ENCODE peak calls at places on chromosomes 7 and 10, in eight cellular contexts. S is uterus, J is left ventricle myocardium inferior, T is cardiac muscle cell, Z is IMR-90, B is spleen, O is HCT116, D is ascending aorta. X is an unnamed sample. For H3K9me3, the result is how much of the 10 kb centered on the place peaks cover.

GRCh38 chr10:24938076-24938475 is 14.3 kb downstream of the PRTFDC1 start:
- DNase-seq in S (no peak), J (no peak), T (no peak), Z (no peak), B (no peak), O (no peak), D (no peak), X (no peak)

GRCh38 chr7:8249121-8249520 is 12.8 kb downstream of the ICA1 start:
- DNase-seq in S (no peak), J (no peak), T (no peak), Z (no peak), B (no peak), O (no peak), D (no peak), X (no peak)

GRCh38 chr10:78964952-78965633 is 103.7 kb upstream of the ZMIZ1 start:
- DNase-seq in S (no peak), J (peak), T (peak), Z (peak), B (no peak), O (peak), D (no peak), X (no peak)

GRCh38 chr7:106959753-106960152 is 84.8 kb upstream of the PRKAR2B start:
- DNase-seq in S (no peak), J (no peak), T (peak), Z (no peak), B (no peak), O (no peak), D (no peak), X (no peak)

GRCh38 chr7:69898189-69898588 is 299.9 kb downstream of the AUTS2 start:
- DNase-seq in S (no peak), J (no peak), T (no peak), Z (no peak), B (no peak), O (no peak), D (no peak), X (no peak)

GRCh38 chr7:151884276-151885201 is 7.6 kb upstream of the PRKAG2 start:
- DNase-seq in S (no peak), J (no peak), T (no peak), Z (no peak), B (no peak), O (no peak), D (no peak), X (no peak)

GRCh38 chr10:17742918-17743317 is 9.1 kb upstream of the TMEM236 start:
- DNase-seq in S (peak), J (peak), T (peak), Z (peak), B (no peak), O (peak), D (peak), X (peak)

GRCh38 chr10:69647819-69648218 is 17.8 kb downstream of the FAM241B start:
- DNase-seq in S (no peak), J (no peak), T (no peak), Z (no peak), B (peak), O (no peak), D (no peak), X (no peak)

GRCh38 chr7:28672397-28672797 is 260.1 kb downstream of the CREB5 start:
- DNase-seq in S (no peak), J (no peak), T (no peak), Z (no peak), B (no peak), O (no peak), D (no peak), X (no peak)

GRCh38 chr7:135335628-135336139 is 102.0 kb downstream of the STRA8 start:
- DNase-seq in S (peak), J (peak), T (peak), Z (peak), B (no peak), O (peak), D (no peak), X (peak)

GRCh38 chr10:102540023-102540422 is 36.3 kb downstream of the SUFU start:
- DNase-seq in S (no peak), J (no peak), T (no peak), Z (peak), B (no peak), O (peak), D (no peak), X (no peak)

GRCh38 chr7:27141591-27142561 is 1.6 kb downstream of the HOXA5 start:
- DNase-seq in S (no peak), J (no peak), T (no peak), Z (no peak), B (peak), O (no peak), D (peak), X (no peak)

GRCh38 chr10:124002391-124003069 is 90.9 kb downstream of the CHST15 start:
- DNase-seq in S (no peak), J (no peak), T (no peak), Z (no peak), B (peak), O (no peak), D (peak), X (no peak)

GRCh38 chr7:24609059-24609458 is 35.8 kb downstream of the PALS2 start:
- DNase-seq in S (no peak), J (no peak), T (no peak), Z (no peak), B (no peak), O (no peak), D (no peak), X (no peak)

GRCh38 chr7:89238156-89238555 is 442.6 kb upstream of the TEX47 start:
- DNase-seq in S (no peak), J (no peak), T (no peak), Z (peak), B (no peak), O (no peak), D (no peak), X (no peak)

GRCh38 chr10:30028452-30029045 is 30.8 kb downstream of the JCAD start:
- DNase-seq in S (no peak), J (no peak), T (no peak), Z (no peak), B (no peak), O (no peak), D (no peak), X (no peak)

GRCh38 chr10:106076496-106076895 is 1088.0 kb downstream of the SORCS1 start:
- DNase-seq in S (no peak), J (no peak), T (no peak), Z (no peak), B (no peak), O (no peak), D (no peak), X (no peak)

GRCh38 chr10:62308101-62308500 is 39.5 kb upstream of the RTKN2 start:
- DNase-seq in S (no peak), J (no peak), T (no peak), Z (peak), B (no peak), O (no peak), D (no peak), X (no peak)

GRCh38 chr10:123147635-123148413 is at the start of gene HMX2:
- DNase-seq in S (no peak), J (no peak), T (peak), Z (no peak), B (peak), O (no peak), D (no peak), X (no peak)

GRCh38 chr7:32914186-32914585 is 22.6 kb upstream of the KBTBD2 start:
- DNase-seq in S (no peak), J (no peak), T (no peak), Z (no peak), B (no peak), O (no peak), D (no peak), X (no peak)

GRCh38 chr10:126160971-126161630 is 227.2 kb downstream of the ADAM12 start:
- DNase-seq in S (no peak), J (no peak), T (no peak), Z (peak), B (no peak), O (peak), D (no peak), X (no peak)

GRCh38 chr10:70514591-70514990 is 36.0 kb downstream of the PALD1 start:
- DNase-seq in S (no peak), J (no peak), T (no peak), Z (no peak), B (no peak), O (no peak), D (no peak), X (no peak)

GRCh38 chr7:55969391-55969790 is 5.0 kb downstream of the NIPSNAP2 start:
- DNase-seq in S (no peak), J (no peak), T (no peak), Z (no peak), B (no peak), O (no peak), D (no peak), X (no peak)

GRCh38 chr7:75642810-75643486 is 95.8 kb downstream of the HIP1 start:
- DNase-seq in S (no peak), J (no peak), T (peak), Z (peak), B (no peak), O (peak), D (peak), X (no peak)

GRCh38 chr10:52774600-52775106 is 2.1 kb upstream of the MBL2 start:
- DNase-seq in S (no peak), J (no peak), T (no peak), Z (no peak), B (no peak), O (no peak), D (no peak), X (no peak)

GRCh38 chr10:29804025-29804852 is 169.5 kb upstream of the SVIL start:
- DNase-seq in S (peak), J (no peak), T (no peak), Z (peak), B (no peak), O (peak), D (peak), X (peak)

GRCh38 chr10:117541909-117542705 is 439 bp upstream of the EMX2 start:
- DNase-seq in S (peak), J (no peak), T (peak), Z (peak), B (no peak), O (no peak), D (no peak), X (no peak)

GRCh38 chr7:2920956-2921708 is 77.0 kb upstream of the GNA12 start:
- DNase-seq in S (no peak), J (no peak), T (peak), Z (no peak), B (no peak), O (no peak), D (no peak), X (no peak)

GRCh38 chr7:134690016-134690415 is 43.4 kb downstream of the BPGM start:
- DNase-seq in S (no peak), J (no peak), T (peak), Z (peak), B (no peak), O (no peak), D (no peak), X (no peak)

GRCh38 chr7:157009170-157009777 is 1.2 kb downstream of the MNX1 start:
- DNase-seq in S (no peak), J (no peak), T (no peak), Z (no peak), B (peak), O (no peak), D (no peak), X (no peak)

GRCh38 chr7:37921340-37921805 is 933 bp downstream of the EPDR1 start:
- DNase-seq in S (peak), J (peak), T (peak), Z (no peak), B (no peak), O (no peak), D (no peak), X (no peak)

GRCh38 chr10:20232079-20232478 is 415.8 kb downstream of the PLXDC2 start:
- DNase-seq in S (no peak), J (no peak), T (no peak), Z (no peak), B (no peak), O (no peak), D (no peak), X (no peak)

GRCh38 chr10:46080886-46081285 is 34.8 kb upstream of the MSMB start:
- DNase-seq in S (no peak), J (no peak), T (no peak), Z (no peak), B (no peak), O (no peak), D (no peak), X (no peak)

GRCh38 chr7:132577206-132578049 is 1.2 kb upstream of the PLXNA4 start:
- DNase-seq in S (peak), J (peak), T (peak), Z (peak), B (no peak), O (no peak), D (peak), X (peak)

GRCh38 chr7:22386865-22387264 is 29.9 kb upstream of the RAPGEF5 start:
- DNase-seq in S (no peak), J (no peak), T (no peak), Z (no peak), B (no peak), O (no peak), D (no peak), X (no peak)

GRCh38 chr7:23247602-23248335 is 1.2 kb downstream of the GPNMB start:
- DNase-seq in S (peak), J (peak), T (no peak), Z (no peak), B (peak), O (no peak), D (peak), X (peak)

GRCh38 chr10:114181971-114182370 is 2.8 kb downstream of the TDRD1 start:
- DNase-seq in S (peak), J (peak), T (no peak), Z (no peak), B (no peak), O (no peak), D (no peak), X (peak)

GRCh38 chr10:132697568-132698200 is 88.3 kb downstream of the NKX6-2 start:
- DNase-seq in S (no peak), J (peak), T (no peak), Z (peak), B (peak), O (no peak), D (peak), X (no peak)

GRCh38 chr7:42981595-42981994 is 49.4 kb downstream of the MRPL32 start:
- DNase-seq in S (no peak), J (no peak), T (no peak), Z (no peak), B (no peak), O (no peak), D (no peak), X (no peak)

GRCh38 chr10:60644436-60645130 is 133.7 kb upstream of the CDK1 start:
- DNase-seq in S (no peak), J (no peak), T (no peak), Z (no peak), B (no peak), O (no peak), D (no peak), X (no peak)

GRCh38 chr10:110684800-110685446 is 40.8 kb downstream of the RBM20 start:
- DNase-seq in S (no peak), J (no peak), T (peak), Z (peak), B (no peak), O (no peak), D (no peak), X (peak)

GRCh38 chr10:110682348-110682747 is 38.2 kb downstream of the RBM20 start:
- DNase-seq in S (no peak), J (no peak), T (no peak), Z (no peak), B (no peak), O (no peak), D (no peak), X (no peak)

GRCh38 chr10:110680473-110681020 is 36.4 kb downstream of the RBM20 start:
- DNase-seq in S (no peak), J (no peak), T (no peak), Z (no peak), B (no peak), O (no peak), D (no peak), X (no peak)

GRCh38 chr10:110679633-110680472 is 35.7 kb downstream of the RBM20 start:
- DNase-seq in S (no peak), J (peak), T (no peak), Z (no peak), B (no peak), O (no peak), D (no peak), X (peak)

GRCh38 chr10:110681023-110681681 is 37.0 kb downstream of the RBM20 start:
- DNase-seq in S (no peak), J (peak), T (peak), Z (peak), B (no peak), O (peak), D (no peak), X (peak)
- TF ChIP-seq CTCF in S (no peak), J (peak), T (peak), Z (peak), B (peak), O (peak), D (no peak), X (peak)

GRCh38 chr7:155907450-155908177 is 95.4 kb upstream of the SHH start:
- DNase-seq in S (no peak), J (no peak), T (no peak), Z (no peak), B (no peak), O (no peak), D (no peak), X (no peak)
- H3K9me3 ChIP-seq in S (under half), J (under half), T (under half), Z (under half), B (under half), O (under half), D (under half), X (under half)

GRCh38 chr7:666454-667292 is 59.8 kb upstream of the DNAAF5 start:
- DNase-seq in S (no peak), J (no peak), T (no peak), Z (no peak), B (no peak), O (no peak), D (no peak), X (no peak)

GRCh38 chr7:662576-662975 is 63.9 kb upstream of the DNAAF5 start:
- DNase-seq in S (no peak), J (no peak), T (no peak), Z (no peak), B (peak), O (no peak), D (no peak), X (no peak)

GRCh38 chr7:665751-666453 is 60.6 kb upstream of the DNAAF5 start:
- DNase-seq in S (peak), J (peak), T (peak), Z (no peak), B (peak), O (no peak), D (peak), X (peak)

GRCh38 chr7:665251-665650 is 61.2 kb upstream of the DNAAF5 start:
- DNase-seq in S (peak), J (no peak), T (no peak), Z (peak), B (no peak), O (no peak), D (no peak), X (no peak)

GRCh38 chr7:664402-664775 is 62.1 kb upstream of the DNAAF5 start:
- DNase-seq in S (no peak), J (no peak), T (no peak), Z (no peak), B (no peak), O (no peak), D (no peak), X (no peak)
- H3K27ac ChIP-seq in S (peak), J (peak), T (peak), Z (no peak), B (no peak), O (no peak), D (no peak), X (no peak)

DNA sequence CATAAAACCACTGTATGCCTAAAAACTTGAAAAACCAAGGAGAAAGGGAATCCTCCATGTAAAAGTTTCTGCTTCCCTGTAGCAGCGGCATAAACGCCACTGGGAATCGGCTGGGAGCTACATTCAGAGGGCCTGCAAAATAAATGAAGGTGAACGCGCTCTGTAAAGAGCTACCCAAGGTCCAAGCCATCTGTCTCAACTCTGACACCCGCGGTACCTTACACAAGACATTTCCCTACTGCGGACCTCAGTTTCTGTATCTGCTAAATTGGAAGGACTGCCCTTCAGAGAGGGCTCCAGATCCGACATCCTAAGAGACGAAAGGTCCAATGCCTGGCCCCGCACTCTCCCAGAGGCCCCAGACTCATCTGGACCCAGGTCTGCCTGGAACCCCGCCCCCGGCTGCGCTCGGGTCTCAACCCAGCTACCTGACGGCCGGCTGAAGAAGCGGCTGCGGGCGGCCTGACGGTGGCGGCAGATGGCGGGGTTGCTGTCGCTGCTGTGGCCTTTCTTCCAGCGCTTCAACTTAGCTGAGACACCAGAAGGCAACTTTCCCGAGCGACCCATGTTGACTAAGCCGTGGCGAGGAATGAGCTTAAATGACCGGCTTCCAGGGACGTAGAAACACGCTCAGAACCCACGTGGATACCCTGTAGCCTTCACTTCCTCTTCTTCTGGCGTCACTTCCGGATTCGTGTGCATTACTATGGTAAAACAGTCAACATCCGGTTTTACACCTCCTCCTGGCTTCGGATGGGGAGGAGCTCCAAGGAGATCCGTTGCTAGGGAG is at the start of gene RRP12:
- DNase-seq in S (peak), J (peak), T (peak), Z (peak), B (peak), O (peak), D (peak), X (peak)
- TF ChIP-seq CTCF in S (no peak), J (no peak), T (peak), Z (peak), B (no peak), O (no peak), D (no peak), X (no peak)

GRCh38 chr7:146701166-146701565 is 584.6 kb downstream of the CNTNAP2 start:
- DNase-seq in S (no peak), J (no peak), T (no peak), Z (no peak), B (no peak), O (no peak), D (no peak), X (no peak)
- H3K9me3 ChIP-seq in S (under half), J (under half), T (under half), Z (under half), B (under half), O (under half), D (under half), X (under half)